ENCODE peak calls at places on chromosomes 3 and 15, in seven cellular contexts. U is SW480; S is stimulated activated CD8-positive, alpha-beta memory T cell treated with anti-CD3 and anti-CD28 coated beads, Interleukin-2, amount 100 ng/mL, for 48 hours; D is anterior cingulate cortex; H is WTC11; Q is NCI-H2171; V is SIG-M5. Z is an unnamed sample.

GRCh38 chr3:134446800-134447199 is 39.0 kb downstream of the ANAPC13 start:
- DNase-seq in U (peak), S (no peak), D (no peak), H (no peak), Q (no peak), V (no peak), Z (no peak)

GRCh38 chr3:196604548-196604947 is 34.9 kb upstream of the NRROS start:
- DNase-seq in U (peak), S (no peak), D (no peak), H (no peak), Q (peak), V (no peak), Z (no peak)

GRCh38 chr3:60190073-60190472 is 1061.2 kb downstream of the FHIT start:
- DNase-seq in U (no peak), S (no peak), D (no peak), H (no peak), Q (no peak), V (no peak), Z (no peak)

GRCh38 chr3:47491186-47491585 is 15.4 kb upstream of the SCAP start:
- DNase-seq in U (no peak), S (no peak), D (no peak), H (no peak), Q (no peak), V (no peak), Z (no peak)

GRCh38 chr15:59611277-59612260 is at the start of gene GCNT3:
- DNase-seq in U (peak), S (no peak), D (no peak), H (no peak), Q (no peak), V (no peak), Z (peak)

GRCh38 chr15:98276018-98276417 is 315.5 kb downstream of the ARRDC4 start:
- DNase-seq in U (no peak), S (no peak), D (no peak), H (no peak), Q (no peak), V (no peak), Z (no peak)

GRCh38 chr3:141491929-141492328 is 5.1 kb downstream of the RASA2 start:
- DNase-seq in U (no peak), S (no peak), D (no peak), H (no peak), Q (no peak), V (no peak), Z (no peak)

GRCh38 chr3:8635625-8636024 is 9.0 kb downstream of the SSUH2 start:
- DNase-seq in U (peak), S (no peak), D (no peak), H (peak), Q (no peak), V (no peak), Z (no peak)

GRCh38 chr3:186180891-186181471 is 72.1 kb upstream of the ETV5 start:
- DNase-seq in U (no peak), S (no peak), D (no peak), H (no peak), Q (no peak), V (no peak), Z (no peak)

GRCh38 chr15:69996842-69997478 is 100.8 kb downstream of the TLE3 start:
- DNase-seq in U (peak), S (no peak), D (no peak), H (no peak), Q (peak), V (no peak), Z (no peak)

GRCh38 chr15:64740361-64741170 is 34.8 kb downstream of the RBPMS2 start:
- DNase-seq in U (no peak), S (no peak), D (no peak), H (no peak), Q (no peak), V (no peak), Z (peak)

GRCh38 chr15:80659375-80659774 is 35.7 kb upstream of the ABHD17C start:
- DNase-seq in U (no peak), S (no peak), D (no peak), H (no peak), Q (no peak), V (no peak), Z (no peak)

GRCh38 chr3:122974764-122975162 is 52.8 kb downstream of the SEMA5B start:
- DNase-seq in U (peak), S (no peak), D (no peak), H (no peak), Q (no peak), V (no peak), Z (no peak)

GRCh38 chr3:55521086-55522060 is 34.3 kb upstream of the WNT5A start:
- DNase-seq in U (no peak), S (no peak), D (no peak), H (no peak), Q (no peak), V (no peak), Z (no peak)

GRCh38 chr3:123633530-123633929 is 48.7 kb upstream of the HACD2 start:
- DNase-seq in U (no peak), S (no peak), D (no peak), H (no peak), Q (no peak), V (no peak), Z (peak)

GRCh38 chr15:66472176-66472999 is 25.2 kb downstream of the SNAPC5 start:
- DNase-seq in U (no peak), S (no peak), D (no peak), H (no peak), Q (no peak), V (no peak), Z (peak)

GRCh38 chr3:126053513-126053912 is 30.4 kb downstream of the SLC41A3 start:
- DNase-seq in U (peak), S (no peak), D (no peak), H (no peak), Q (no peak), V (no peak), Z (peak)

GRCh38 chr15:69780374-69780773 is 317.3 kb downstream of the TLE3 start:
- DNase-seq in U (no peak), S (no peak), D (no peak), H (no peak), Q (no peak), V (no peak), Z (no peak)

Z was measured in HepG2.